ENCODE peak calls at places on chromosomes 11 and 22, in six cellular contexts. R is transverse colon, T is erythroblast, K is suprapubic skin, D is uterus, G is adrenal gland. W is an unnamed sample.
A peak's percentile ranks its signal among the peaks of the same experiment; 100 is the strongest.

GRCh38 chr22:48644108-48644507 is 1183.6 kb downstream of the BRD1 start:
- DNase-seq in G (no peak), R (no peak), K (no peak), D (no peak), T (no peak), W (no peak)

GRCh38 chr11:58861533-58861932 is 17.0 kb upstream of the GLYATL2 start:
- DNase-seq in R (no peak), D (no peak), T (no peak), G (no peak), K (no peak), W (no peak)

GRCh38 chr11:128686745-128687177 is 7.1 kb upstream of the FLI1 start:
- DNase-seq in R (peak; percentile 63), K (no peak), D (no peak), G (no peak), T (no peak), W (no peak)

GRCh38 chr11:28835790-28836189 is 727.6 kb downstream of the METTL15 start:
- DNase-seq in G (no peak), K (no peak), T (no peak), D (no peak), R (no peak), W (no peak)

GRCh38 chr11:116400081-116400480 is 372.7 kb downstream of the BUD13 start:
- DNase-seq in T (no peak), K (no peak), G (no peak), R (no peak), D (no peak), W (no peak)

GRCh38 chr11:19817870-19818269 is 105.2 kb downstream of the NAV2 start:
- DNase-seq in R (no peak), G (no peak), D (no peak), K (no peak), T (no peak), W (no peak)

GRCh38 chr11:10450451-10451398 is 4.3 kb upstream of the AMPD3 start:
- DNase-seq in D (no peak), K (no peak), G (peak; percentile 82), T (peak; percentile 55), R (peak; percentile 78), W (peak; percentile 60)

GRCh38 chr11:110091995-110092576 is 1.1 kb upstream of the ZC3H12C start:
- DNase-seq in D (peak; percentile 19), R (no peak), K (no peak), G (no peak), T (no peak), W (no peak)

GRCh38 chr22:49380828-49381114 is 446.9 kb downstream of the BRD1 start:
- DNase-seq in K (peak; percentile 8), D (no peak), G (no peak), R (no peak), T (no peak), W (no peak)

GRCh38 chr22:30426395-30427353 is 1.1 kb downstream of the MTFP1 start:
- DNase-seq in G (peak; percentile 94), K (peak; percentile 91), T (peak; percentile 87), D (peak; percentile 68), R (peak; percentile 94), W (peak; percentile 69)

GRCh38 chr11:113974741-113975470 is at the start of gene HTR3A:
- DNase-seq in R (peak; percentile 53), K (no peak), D (peak; percentile 24), G (peak; percentile 71), T (no peak), W (peak; percentile 14)

GRCh38 chr11:125662689-125663088 is 18.0 kb downstream of the ACRV1 start:
- DNase-seq in K (no peak), T (no peak), D (no peak), G (no peak), R (no peak), W (no peak)

GRCh38 chr22:37369536-37369935 is 57.7 kb downstream of the ELFN2 start:
- DNase-seq in T (no peak), R (no peak), D (no peak), G (no peak), K (no peak), W (no peak)

GRCh38 chr11:115645631-115646271 is 141.5 kb upstream of the CADM1 start:
- DNase-seq in G (peak; percentile 88), D (no peak), K (no peak), T (no peak), R (no peak), W (no peak)

GRCh38 chr11:78737891-78738290 is 163.2 kb upstream of the NARS2 start:
- DNase-seq in R (no peak), D (no peak), T (no peak), G (no peak), K (no peak), W (no peak)

GRCh38 chr11:125141178-125141577 is 23.4 kb upstream of the PKNOX2 start:
- DNase-seq in R (no peak), K (no peak), T (no peak), D (no peak), G (peak; percentile 23), W (no peak)

GRCh38 chr11:66637557-66638176 is 836 bp upstream of the RBM4 start:
- DNase-seq in D (no peak), T (no peak), K (no peak), G (no peak), R (no peak), W (no peak)

GRCh38 chr22:48606684-48607307 is 1220.9 kb downstream of the BRD1 start:
- DNase-seq in D (no peak), T (no peak), R (no peak), G (no peak), K (no peak), W (no peak)

GRCh38 chr11:43736502-43737193 is 56.1 kb downstream of the HSD17B12 start:
- DNase-seq in D (no peak), T (no peak), K (no peak), R (no peak), G (no peak), W (no peak)

GRCh38 chr11:26946209-26946828 is 47.6 kb upstream of the FIBIN start:
- DNase-seq in R (no peak), T (no peak), K (no peak), G (no peak), D (no peak), W (no peak)

GRCh38 chr11:73142128-73142377 is at the start of gene FCHSD2:
- DNase-seq in T (no peak), R (no peak), D (no peak), K (no peak), G (no peak), W (no peak)
- TF ChIP-seq POLR2A in T (no peak), R (no peak), D (no peak), K (no peak), G (no peak), W (peak; percentile 8)

DNA sequence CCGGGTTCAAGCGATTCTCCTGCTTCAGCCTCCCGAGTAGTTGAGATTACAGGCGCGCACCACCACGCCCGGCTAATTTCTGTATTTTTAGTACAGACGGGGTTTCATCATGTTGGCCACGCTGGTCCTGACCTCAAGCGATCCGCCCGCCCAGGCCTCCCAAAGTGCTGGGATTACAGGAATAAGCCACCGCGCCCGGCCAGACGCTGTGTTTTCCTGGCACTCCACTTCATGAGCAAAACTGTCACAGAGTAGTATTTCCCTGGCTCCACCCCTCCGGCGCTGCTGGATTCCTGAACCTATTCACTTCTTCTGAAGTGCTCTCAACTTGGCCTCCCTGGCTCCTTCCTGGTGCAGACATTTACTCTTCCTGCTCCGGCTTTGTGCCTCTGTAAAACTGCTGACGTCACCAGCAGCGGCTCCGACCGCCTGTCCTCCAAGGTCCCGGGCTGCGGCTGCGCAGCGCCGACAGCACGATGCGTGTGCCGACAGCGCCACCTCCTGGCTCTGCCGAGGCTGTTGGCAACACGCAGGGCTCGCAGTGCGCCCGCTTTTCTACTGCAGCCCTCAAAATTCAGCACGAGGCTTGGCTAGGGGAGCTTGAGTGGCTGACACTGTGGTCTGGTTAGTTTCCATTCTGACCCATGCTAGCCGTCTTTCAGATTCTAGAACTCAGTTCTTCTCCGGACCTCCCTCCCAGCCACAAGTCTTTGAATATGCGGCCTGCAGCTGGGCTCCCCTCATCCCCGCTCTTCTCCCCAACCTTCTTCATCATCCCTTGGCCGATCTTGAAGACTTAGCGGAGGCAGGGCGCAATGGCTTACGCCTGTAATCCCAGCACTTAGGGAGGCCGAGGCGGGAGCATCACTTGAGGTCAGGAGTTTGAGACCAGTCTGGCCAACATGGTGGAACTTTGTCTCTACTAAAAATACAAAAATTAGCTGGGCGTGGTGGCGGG is 36.6 kb downstream of the APOL3 start:
- DNase-seq in R (peak; percentile 96), T (peak; percentile 92), K (peak; percentile 95), D (peak; percentile 95), G (peak; percentile 97), W (peak; percentile 94)
- TF ChIP-seq POLR2A in R (peak; percentile 49), T (no peak), K (no peak), D (peak; percentile 50), G (peak; percentile 44), W (peak; percentile 5)

DNA sequence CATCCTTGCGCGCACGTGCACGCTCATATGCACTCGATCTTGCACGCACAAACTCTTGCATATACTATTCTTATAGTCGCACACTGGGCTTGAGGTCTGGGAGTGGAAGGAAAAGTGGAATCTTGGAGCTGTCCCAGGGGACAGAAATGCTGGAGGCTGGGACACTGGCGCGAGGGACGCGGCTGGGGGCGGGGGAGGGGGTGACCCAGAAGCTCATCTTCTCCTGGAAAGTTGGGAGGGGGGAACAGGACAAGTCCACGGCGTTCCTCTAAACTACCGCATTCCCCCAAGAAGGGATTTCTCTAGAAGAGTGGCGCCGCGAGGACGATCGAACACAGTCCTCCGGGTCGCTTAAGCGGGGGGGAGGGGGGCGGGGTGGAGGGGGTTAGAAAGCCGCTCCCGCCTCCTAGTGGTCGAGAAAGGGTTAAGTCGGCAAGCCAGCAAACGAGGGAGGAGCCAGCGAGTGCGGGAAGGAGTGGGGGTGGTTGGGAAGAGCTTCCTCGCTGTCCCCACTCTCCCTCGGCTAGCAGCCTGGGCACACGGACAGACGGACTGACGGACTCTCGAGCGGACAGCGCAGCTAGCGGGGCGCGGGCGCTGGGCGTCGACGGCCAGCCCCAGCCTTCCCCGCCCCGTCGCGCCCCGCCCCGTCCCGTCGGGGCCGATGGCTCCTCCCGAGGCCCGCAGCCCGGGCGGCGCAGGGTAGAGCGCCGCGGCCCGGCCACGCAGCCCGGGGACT is at the start of gene RTN4RL2:
- DNase-seq in T (peak; percentile 65), D (no peak), R (no peak), K (no peak), G (no peak), W (no peak)
- TF ChIP-seq POLR2A in T (no peak), D (no peak), R (no peak), K (no peak), G (no peak), W (no peak)

GRCh38 chr11:12692238-12693074 is 18.2 kb downstream of the TEAD1 start:
- DNase-seq in R (peak; percentile 92), T (no peak), K (peak; percentile 87), D (peak; percentile 97), G (peak; percentile 97), W (peak; percentile 96)
- TF ChIP-seq POLR2A in R (no peak), T (no peak), K (no peak), D (no peak), G (peak; percentile 26), W (no peak)

GRCh38 chr22:42368379-42369249 is 63.6 kb downstream of the NFAM1 start:
- DNase-seq in K (no peak), G (peak; percentile 61), T (no peak), R (peak; percentile 34), D (no peak), W (peak; percentile 17)
- TF ChIP-seq POLR2A in K (no peak), G (peak; percentile 3), T (no peak), R (no peak), D (no peak), W (no peak)

W was measured in ovary.